ENCODE peak calls at places on chromosomes 2 and 18, in six cellular contexts. One of them, this sample, is unnamed.

GRCh38 chr18:9534844-9535243 is 59.5 kb downstream of the RALBP1 start:
- DNase-seq in A549: no peak
- DNase-seq in Panc1: no peak
- DNase-seq in HCT116: no peak
- DNase-seq in K562: no peak
- DNase-seq in GM23338: no peak
- DNase-seq in this sample: no peak

GRCh38 chr2:64675860-64676259 is 22.1 kb upstream of the SERTAD2 start:
- DNase-seq in A549: peak
- DNase-seq in Panc1: peak
- DNase-seq in HCT116: no peak
- DNase-seq in K562: peak
- DNase-seq in GM23338: no peak
- DNase-seq in this sample: no peak

GRCh38 chr18:78563110-78563509 is 416.5 kb upstream of the SALL3 start:
- DNase-seq in A549: no peak
- DNase-seq in Panc1: no peak
- DNase-seq in HCT116: no peak
- DNase-seq in K562: no peak
- DNase-seq in GM23338: no peak
- DNase-seq in this sample: no peak

GRCh38 chr18:67525328-67526110 is 9.0 kb upstream of the DSEL start:
- DNase-seq in A549: peak
- DNase-seq in Panc1: peak
- DNase-seq in HCT116: no peak
- DNase-seq in K562: no peak
- DNase-seq in GM23338: peak
- DNase-seq in this sample: no peak

GRCh38 chr18:70190529-70190928 is 15.0 kb downstream of the RTTN start:
- DNase-seq in A549: no peak
- DNase-seq in Panc1: no peak
- DNase-seq in HCT116: no peak
- DNase-seq in K562: no peak
- DNase-seq in GM23338: no peak
- DNase-seq in this sample: no peak

GRCh38 chr2:120465012-120465700 is 119.2 kb downstream of the INHBB start:
- DNase-seq in A549: no peak
- DNase-seq in Panc1: no peak
- DNase-seq in HCT116: no peak
- DNase-seq in K562: no peak
- DNase-seq in GM23338: no peak
- DNase-seq in this sample: no peak

GRCh38 chr2:160242863-160243552 is 42.9 kb upstream of the ITGB6 start:
- DNase-seq in A549: no peak
- DNase-seq in Panc1: no peak
- DNase-seq in HCT116: no peak
- DNase-seq in K562: no peak
- DNase-seq in GM23338: no peak
- DNase-seq in this sample: no peak

GRCh38 chr2:192194065-192194865 is 468 bp downstream of the TMEFF2 start:
- DNase-seq in A549: no peak
- DNase-seq in Panc1: no peak
- DNase-seq in HCT116: no peak
- DNase-seq in K562: peak
- DNase-seq in GM23338: peak
- DNase-seq in this sample: no peak

GRCh38 chr2:16890081-16890480 is 224.4 kb upstream of the CYRIA start:
- DNase-seq in A549: peak
- DNase-seq in Panc1: no peak
- DNase-seq in HCT116: no peak
- DNase-seq in K562: no peak
- DNase-seq in GM23338: peak
- DNase-seq in this sample: no peak

GRCh38 chr2:205024822-205025518 is 479.7 kb downstream of the PARD3B start:
- DNase-seq in A549: peak
- DNase-seq in Panc1: peak
- DNase-seq in HCT116: peak
- DNase-seq in K562: peak
- DNase-seq in GM23338: no peak
- DNase-seq in this sample: no peak

GRCh38 chr2:224209927-224210326 is 170.8 kb upstream of the SERPINE2 start:
- DNase-seq in A549: no peak
- DNase-seq in Panc1: no peak
- DNase-seq in HCT116: no peak
- DNase-seq in K562: no peak
- DNase-seq in GM23338: no peak
- DNase-seq in this sample: no peak

GRCh38 chr2:231342111-231342711 is 53.3 kb upstream of the B3GNT7 start:
- DNase-seq in A549: no peak
- DNase-seq in Panc1: no peak
- DNase-seq in HCT116: no peak
- DNase-seq in K562: no peak
- DNase-seq in GM23338: peak
- DNase-seq in this sample: no peak

GRCh38 chr2:174797792-174798276 is 33.6 kb upstream of the CHRNA1 start:
- DNase-seq in A549: no peak
- DNase-seq in Panc1: no peak
- DNase-seq in HCT116: no peak
- DNase-seq in K562: no peak
- DNase-seq in GM23338: no peak
- DNase-seq in this sample: no peak

GRCh38 chr2:20501974-20502373 is 55.1 kb downstream of the RHOB start:
- DNase-seq in A549: peak
- DNase-seq in Panc1: no peak
- DNase-seq in HCT116: no peak
- DNase-seq in K562: no peak
- DNase-seq in GM23338: no peak
- DNase-seq in this sample: peak

GRCh38 chr2:19358242-19359020 is at the start of gene OSR1:
- DNase-seq in A549: peak
- DNase-seq in Panc1: no peak
- DNase-seq in HCT116: no peak
- DNase-seq in K562: no peak
- DNase-seq in GM23338: peak
- DNase-seq in this sample: no peak

GRCh38 chr18:51030537-51031258 is 685 bp downstream of the SMAD4 start:
- DNase-seq in A549: peak
- DNase-seq in Panc1: no peak
- DNase-seq in HCT116: no peak
- DNase-seq in K562: peak
- DNase-seq in GM23338: peak
- DNase-seq in this sample: no peak

GRCh38 chr2:187155472-187155871 is 292.6 kb downstream of the CALCRL start:
- DNase-seq in A549: no peak
- DNase-seq in Panc1: no peak
- DNase-seq in HCT116: no peak
- DNase-seq in K562: no peak
- DNase-seq in GM23338: no peak
- DNase-seq in this sample: no peak

GRCh38 chr2:163641986-163642385 is 93.8 kb downstream of the FIGN start:
- DNase-seq in A549: no peak
- DNase-seq in Panc1: no peak
- DNase-seq in HCT116: no peak
- DNase-seq in K562: no peak
- DNase-seq in GM23338: no peak
- DNase-seq in this sample: no peak

GRCh38 chr2:179569834-179570233 is 291.6 kb downstream of the ZNF385B start:
- DNase-seq in A549: peak
- DNase-seq in Panc1: no peak
- DNase-seq in HCT116: no peak
- DNase-seq in K562: no peak
- DNase-seq in GM23338: no peak
- DNase-seq in this sample: no peak

GRCh38 chr2:142966281-142966680 is 88.8 kb downstream of the KYNU start:
- DNase-seq in A549: no peak
- DNase-seq in Panc1: no peak
- DNase-seq in HCT116: no peak
- DNase-seq in K562: no peak
- DNase-seq in GM23338: no peak
- DNase-seq in this sample: no peak

GRCh38 chr2:86525421-86526340 is 37.6 kb downstream of the CHMP3 start:
- DNase-seq in A549: no peak
- DNase-seq in Panc1: no peak
- DNase-seq in HCT116: no peak
- DNase-seq in K562: no peak
- DNase-seq in GM23338: no peak
- DNase-seq in this sample: no peak

GRCh38 chr2:75099521-75099922 is 99.8 kb downstream of the TACR1 start:
- DNase-seq in A549: peak
- DNase-seq in Panc1: no peak
- DNase-seq in HCT116: no peak
- DNase-seq in K562: no peak
- DNase-seq in GM23338: no peak
- DNase-seq in this sample: no peak

DNA sequence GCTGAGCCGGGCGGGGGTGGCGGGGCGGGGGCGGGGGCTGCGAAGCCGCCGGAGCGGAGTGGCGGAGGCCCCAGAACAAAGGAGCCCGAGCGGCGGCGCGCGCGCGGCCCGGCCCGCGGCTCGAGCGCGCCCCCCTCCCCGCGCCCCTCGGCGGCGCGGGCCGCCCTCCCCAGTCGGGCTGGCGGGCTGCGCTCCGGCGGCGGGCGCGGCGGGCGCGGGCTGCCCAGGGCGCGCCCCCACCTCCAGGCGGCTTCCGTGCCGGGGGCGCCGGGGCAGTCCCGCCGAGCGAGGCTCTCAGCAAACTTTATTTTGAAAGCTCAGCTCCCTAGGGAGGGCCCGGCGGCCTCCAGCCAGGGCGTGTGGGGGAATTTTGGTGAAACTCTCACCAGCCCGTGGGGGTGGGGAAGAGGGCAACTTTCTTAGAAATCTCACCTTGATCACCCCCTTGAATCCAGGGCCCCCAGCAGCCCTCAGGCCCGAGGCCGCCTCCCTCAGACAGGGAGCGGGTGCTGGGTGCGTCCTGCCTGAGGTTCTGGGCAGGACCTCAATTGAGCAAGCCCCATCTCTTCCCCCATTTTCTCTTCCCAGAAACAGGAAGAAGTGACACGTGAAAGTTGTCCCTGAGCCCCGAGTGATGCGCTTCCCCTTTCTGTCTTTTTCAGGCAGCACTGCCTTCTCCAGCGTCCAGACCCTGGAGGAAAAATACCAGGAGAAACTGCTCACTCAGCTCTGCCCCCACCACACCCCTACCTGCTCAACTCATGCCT is 791 bp downstream of the TET3 start:
- DNase-seq in A549: peak
- DNase-seq in Panc1: no peak
- DNase-seq in HCT116: no peak
- DNase-seq in K562: peak
- DNase-seq in GM23338: peak
- DNase-seq in this sample: peak
- TF ChIP-seq REST in A549: no peak
- TF ChIP-seq REST in Panc1: no peak
- TF ChIP-seq REST in HCT116: no peak
- TF ChIP-seq REST in K562: no peak
- TF ChIP-seq REST in GM23338: no peak
- TF ChIP-seq REST in this sample: no peak

DNA sequence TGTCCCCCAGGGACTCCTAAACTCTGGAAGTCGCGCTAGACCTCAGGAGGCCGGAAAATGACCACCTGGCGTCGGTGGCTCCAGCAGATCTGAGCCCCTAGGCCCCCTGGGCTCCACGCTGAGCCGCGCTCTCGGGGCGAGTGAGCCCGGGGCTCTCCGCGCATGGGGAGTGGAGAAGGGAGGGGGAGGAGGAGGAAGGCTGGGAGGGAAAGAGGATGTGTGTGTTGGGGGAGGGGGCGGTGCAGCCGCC is 898 bp upstream of the DLX1 start:
- DNase-seq in A549: no peak
- DNase-seq in Panc1: no peak
- DNase-seq in HCT116: no peak
- DNase-seq in K562: no peak
- DNase-seq in GM23338: no peak
- DNase-seq in this sample: peak
- H3K27ac ChIP-seq in A549: peak
- H3K27ac ChIP-seq in Panc1: peak
- H3K27ac ChIP-seq in HCT116: peak
- H3K27ac ChIP-seq in K562: peak
- H3K27ac ChIP-seq in GM23338: no peak
- H3K27ac ChIP-seq in this sample: no peak

GRCh38 chr2:66580343-66580954 is 145.5 kb downstream of the MEIS1 start:
- DNase-seq in A549: no peak
- DNase-seq in Panc1: no peak
- DNase-seq in HCT116: no peak
- DNase-seq in K562: no peak
- DNase-seq in GM23338: no peak
- DNase-seq in this sample: no peak
- H3K4me3 ChIP-seq in A549: no peak
- H3K4me3 ChIP-seq in Panc1: no peak
- H3K4me3 ChIP-seq in HCT116: no peak
- H3K4me3 ChIP-seq in K562: no peak
- H3K4me3 ChIP-seq in GM23338: peak
- H3K4me3 ChIP-seq in this sample: no peak

DNA sequence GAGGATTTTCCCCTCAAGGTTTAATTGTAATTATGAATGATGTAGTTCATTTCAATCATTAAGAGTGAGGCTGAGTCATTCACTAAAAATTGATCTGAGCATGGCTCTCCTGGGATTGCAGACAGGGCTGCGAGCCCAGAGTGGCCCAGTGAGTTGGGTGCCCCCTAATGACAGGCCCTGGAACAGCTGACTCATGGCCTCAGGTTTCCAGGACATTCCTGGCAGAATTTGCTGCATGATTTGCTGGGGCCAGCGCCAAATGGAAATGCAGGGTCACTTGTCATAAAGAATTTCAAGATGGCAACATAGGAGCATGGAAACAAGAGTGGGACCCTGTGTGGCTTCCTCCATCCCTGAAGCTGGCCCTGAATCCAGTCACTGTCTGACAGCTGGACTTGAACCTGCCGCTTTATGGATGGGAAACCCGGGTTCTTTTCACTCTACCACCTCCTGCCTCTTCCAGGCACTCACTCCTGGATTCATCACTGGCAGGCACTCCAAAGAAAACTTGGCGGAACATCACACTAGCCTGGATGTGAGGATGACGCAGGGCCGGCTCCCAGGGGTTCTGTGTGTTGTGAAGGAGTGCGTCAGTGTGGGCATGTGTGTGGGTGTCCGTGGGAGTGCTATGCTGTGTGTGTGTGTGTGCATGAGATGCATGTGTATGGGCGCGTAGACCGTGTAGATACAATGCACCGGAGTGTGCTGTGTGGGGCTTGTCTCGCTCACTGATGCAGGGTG is 15.2 kb downstream of the OTOF start:
- DNase-seq in A549: peak
- DNase-seq in Panc1: no peak
- DNase-seq in HCT116: peak
- DNase-seq in K562: peak
- DNase-seq in GM23338: peak
- DNase-seq in this sample: peak
- TF ChIP-seq REST in A549: no peak
- TF ChIP-seq REST in Panc1: no peak
- TF ChIP-seq REST in HCT116: no peak
- TF ChIP-seq REST in K562: no peak
- TF ChIP-seq REST in GM23338: no peak
- TF ChIP-seq REST in this sample: no peak

GRCh38 chr2:217538719-217539118 is 464.1 kb downstream of the TNS1 start:
- DNase-seq in A549: no peak
- DNase-seq in Panc1: no peak
- DNase-seq in HCT116: no peak
- DNase-seq in K562: no peak
- DNase-seq in GM23338: peak
- DNase-seq in this sample: no peak
- H3K27ac ChIP-seq in A549: no peak
- H3K27ac ChIP-seq in Panc1: no peak
- H3K27ac ChIP-seq in HCT116: no peak
- H3K27ac ChIP-seq in K562: no peak
- H3K27ac ChIP-seq in GM23338: no peak
- H3K27ac ChIP-seq in this sample: no peak

This sample was measured in HL-60.